ENCODE peak calls at places on chromosomes 13 and 19, in six cellular contexts. V is sigmoid colon, H is bronchial epithelial cell, P is stomach, N is testis, S is uterus. T is an unnamed sample.

GRCh38 chr13:42875448-42876269 is 94.3 kb downstream of the FAM216B start:
- DNase-seq in V (no peak), N (peak), H (no peak), P (no peak), S (no peak), T (no peak)

GRCh38 chr19:6273701-6274601 is 5.8 kb downstream of the MLLT1 start:
- DNase-seq in P (peak), V (peak), N (peak), S (peak), H (peak), T (no peak)

GRCh38 chr13:98653471-98653985 is 76.6 kb upstream of the STK24 start:
- DNase-seq in V (peak), S (peak), H (peak), P (peak), N (peak), T (peak)

GRCh38 chr13:42068886-42069285 is 20.4 kb downstream of the DGKH start:
- DNase-seq in V (no peak), H (no peak), S (no peak), N (no peak), P (no peak), T (no peak)

GRCh38 chr13:41694902-41695301 is 237.6 kb downstream of the RGCC start:
- DNase-seq in N (peak), H (peak), V (peak), S (peak), P (no peak), T (no peak)

GRCh38 chr13:58134012-58134411 is 502.5 kb downstream of the PCDH17 start:
- DNase-seq in H (no peak), N (no peak), P (no peak), S (no peak), V (no peak), T (no peak)

GRCh38 chr13:67518785-67519184 is 288.6 kb upstream of the PCDH9 start:
- DNase-seq in H (no peak), N (no peak), P (no peak), V (no peak), S (no peak), T (no peak)

GRCh38 chr13:30037766-30038165 is 187.3 kb upstream of the UBL3 start:
- DNase-seq in S (no peak), N (no peak), H (no peak), P (no peak), V (no peak), T (no peak)

GRCh38 chr19:34838248-34838647 is 65.2 kb upstream of the ZNF599 start:
- DNase-seq in S (no peak), N (no peak), V (no peak), P (peak), H (peak), T (no peak)

GRCh38 chr19:1130801-1131717 is 27.3 kb downstream of the GPX4 start:
- DNase-seq in S (no peak), P (peak), N (no peak), H (no peak), V (no peak), T (no peak)

GRCh38 chr13:44693156-44693826 is 117.2 kb upstream of the TSC22D1 start:
- DNase-seq in H (no peak), S (no peak), P (no peak), V (no peak), N (no peak), T (no peak)

GRCh38 chr19:41355802-41356201 is 2.1 kb upstream of the TGFB1 start:
- DNase-seq in S (no peak), H (no peak), N (no peak), V (no peak), P (no peak), T (no peak)

GRCh38 chr19:10864538-10864899 is 6.8 kb upstream of the CARM1 start:
- DNase-seq in H (peak), N (peak), P (peak), V (peak), S (peak), T (peak)

GRCh38 chr13:30375436-30375835 is 46.9 kb upstream of the UBE2L5 start:
- DNase-seq in H (no peak), S (no peak), N (no peak), P (no peak), V (no peak), T (no peak)

GRCh38 chr19:51802775-51803174 is 7.8 kb downstream of the FPR3 start:
- DNase-seq in P (no peak), V (no peak), N (no peak), S (no peak), H (no peak), T (no peak)

GRCh38 chr13:40982772-40983171 is 36.3 kb downstream of the ELF1 start:
- DNase-seq in N (peak), S (no peak), P (no peak), H (peak), V (no peak), T (no peak)

GRCh38 chr13:33229446-33230177 is 55.9 kb downstream of the STARD13 start:
- DNase-seq in P (no peak), N (no peak), H (no peak), S (no peak), V (no peak), T (no peak)

GRCh38 chr13:37526710-37527446 is 71.7 kb downstream of the POSTN start:
- DNase-seq in H (no peak), V (no peak), N (no peak), P (no peak), S (no peak), T (no peak)

GRCh38 chr19:33677745-33678426 is 56.1 kb downstream of the CHST8 start:
- DNase-seq in H (no peak), N (no peak), V (peak), P (peak), S (no peak), T (peak)

GRCh38 chr19:46428278-46429141 is at the start of gene PNMA8C:
- DNase-seq in P (peak), N (peak), S (peak), H (no peak), V (peak), T (peak)

GRCh38 chr19:1471514-1472107 is 7.4 kb downstream of the C19orf25 start:
- DNase-seq in H (no peak), P (no peak), N (no peak), S (no peak), V (no peak), T (no peak)

GRCh38 chr19:54390942-54391577 is 24.2 kb upstream of the TTYH1 start:
- DNase-seq in V (no peak), S (peak), P (peak), H (peak), N (peak), T (peak)

GRCh38 chr13:77026255-77026782 is 640 bp downstream of the FBXL3 start:
- DNase-seq in N (peak), S (peak), H (peak), V (peak), P (peak), T (peak)

DNA sequence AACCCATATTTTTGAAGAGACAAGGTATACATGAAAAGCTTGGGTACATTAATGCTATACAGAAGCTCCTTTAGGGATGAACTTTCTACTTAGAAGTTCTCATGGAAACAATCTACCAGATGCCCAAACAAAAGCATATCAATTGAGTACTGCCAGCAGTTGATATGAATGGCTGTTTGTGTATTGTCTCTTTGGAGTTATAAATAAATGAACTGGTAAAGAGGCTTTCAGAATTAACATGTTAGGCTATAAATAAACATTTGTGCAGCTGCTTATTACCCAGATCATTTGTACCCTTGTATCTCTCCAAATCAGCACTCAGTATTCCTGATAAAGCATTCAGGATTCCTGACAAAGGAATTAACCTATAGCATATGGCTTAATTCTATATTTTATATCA is 418.9 kb downstream of the FGF14 start:
- DNase-seq in V (no peak), N (no peak), H (no peak), S (no peak), P (no peak), T (no peak)
- TF ChIP-seq CTCF in V (no peak), N (no peak), H (no peak), S (no peak), P (no peak), T (no peak)

GRCh38 chr13:79901336-79901735 is 420.4 kb downstream of the NDFIP2 start:
- DNase-seq in H (no peak), S (no peak), V (no peak), P (no peak), N (no peak), T (no peak)
- TF ChIP-seq CTCF in H (no peak), S (no peak), V (no peak), P (no peak), N (no peak), T (no peak)

DNA sequence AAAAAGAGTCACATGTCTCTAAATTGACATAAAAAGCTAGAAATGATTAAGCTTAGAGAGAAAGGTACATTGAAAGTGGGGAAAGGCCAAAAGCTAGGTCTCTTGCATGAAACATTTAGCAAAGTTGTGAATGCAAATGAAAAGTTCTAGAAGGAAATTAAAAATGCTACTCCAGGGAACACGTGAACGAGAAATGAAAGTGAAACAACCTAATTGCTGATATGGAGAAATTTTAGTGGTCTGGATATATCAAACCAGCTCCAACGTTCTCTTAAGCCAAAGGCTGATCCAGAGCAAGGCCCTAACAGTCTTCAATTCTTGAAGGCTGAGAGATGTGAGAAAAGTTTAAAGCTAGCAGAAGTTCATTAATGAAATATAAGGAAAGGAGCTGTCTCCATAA is 419.8 kb downstream of the SLITRK6 start:
- DNase-seq in N (no peak), V (no peak), H (no peak), S (no peak), P (no peak), T (no peak)
- TF ChIP-seq CTCF in N (no peak), V (no peak), H (no peak), S (no peak), P (no peak), T (no peak)

DNA sequence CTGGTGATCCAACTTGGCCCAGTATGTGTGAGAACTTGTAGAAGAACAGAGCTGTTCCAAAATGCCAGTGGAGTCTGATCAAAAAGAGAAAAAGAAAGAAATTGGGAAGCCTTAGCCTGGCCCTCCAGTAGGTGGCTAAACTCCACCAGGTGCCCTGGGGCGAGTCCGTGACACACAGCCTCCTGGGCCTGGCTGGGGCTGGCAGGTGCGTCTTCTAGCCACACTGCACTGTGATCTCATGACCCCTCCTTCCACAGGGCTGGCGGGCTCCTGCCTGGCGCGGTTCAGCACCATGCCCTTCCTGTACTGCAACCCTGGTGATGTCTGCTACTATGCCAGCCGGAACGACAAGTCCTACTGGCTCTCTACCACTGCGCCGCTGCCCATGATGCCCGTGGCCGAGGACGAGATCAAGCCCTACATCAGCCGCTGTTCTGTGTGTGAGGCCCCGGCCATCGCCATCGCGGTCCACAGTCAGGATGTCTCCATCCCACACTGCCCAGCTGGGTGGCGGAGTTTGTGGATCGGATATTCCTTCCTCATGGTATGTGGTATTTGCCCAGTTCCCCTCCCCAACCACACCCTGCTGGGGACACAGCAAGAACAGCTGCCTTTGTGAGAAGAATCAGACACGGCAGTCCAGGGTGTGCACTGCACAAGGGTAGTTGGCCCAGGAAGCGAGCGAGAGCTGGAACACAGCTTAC is 53.7 kb downstream of the RAB20 start:
- DNase-seq in N (no peak), S (no peak), V (no peak), H (peak), P (peak), T (no peak)
- TF ChIP-seq CTCF in N (no peak), S (no peak), V (no peak), H (peak), P (peak), T (no peak)

GRCh38 chr19:30406220-30406944 is 34.2 kb downstream of the ZNF536 start:
- DNase-seq in S (no peak), H (no peak), N (peak), V (no peak), P (no peak), T (no peak)
- TF ChIP-seq CTCF in S (no peak), H (no peak), N (no peak), V (no peak), P (no peak), T (peak)

T was measured in progenitor cell of endocrine pancreas.